ENCODE peak calls at places on chromosome 14, in eight cellular contexts. One of them, this sample, is unnamed.

GRCh38 chr14:94373708-94374107 is 14.7 kb downstream of the SERPINA1 start:
- DNase-seq in mesothelial cell of epicardium: no peak
- DNase-seq in MCF 10A: peak
- DNase-seq in GM12878: no peak
- DNase-seq in A549: peak
- DNase-seq in CD8-positive, alpha-beta T cell: no peak
- DNase-seq in fibroblast of lung: peak
- DNase-seq in HFFc6: peak
- DNase-seq in this sample: peak

GRCh38 chr14:85587152-85587697 is 57.3 kb downstream of the FLRT2 start:
- DNase-seq in CD8-positive, alpha-beta T cell: no peak
- DNase-seq in MCF 10A: peak
- DNase-seq in mesothelial cell of epicardium: no peak
- DNase-seq in HFFc6: peak
- DNase-seq in fibroblast of lung: peak
- DNase-seq in GM12878: no peak
- DNase-seq in A549: no peak
- DNase-seq in this sample: peak

GRCh38 chr14:59377991-59378720 is 87.0 kb downstream of the GPR135 start:
- DNase-seq in fibroblast of lung: no peak
- DNase-seq in mesothelial cell of epicardium: no peak
- DNase-seq in HFFc6: no peak
- DNase-seq in GM12878: no peak
- DNase-seq in A549: no peak
- DNase-seq in CD8-positive, alpha-beta T cell: no peak
- DNase-seq in MCF 10A: no peak
- DNase-seq in this sample: no peak

GRCh38 chr14:24086193-24086955 is 7.7 kb upstream of the PCK2 start:
- DNase-seq in fibroblast of lung: no peak
- DNase-seq in HFFc6: no peak
- DNase-seq in CD8-positive, alpha-beta T cell: no peak
- DNase-seq in mesothelial cell of epicardium: no peak
- DNase-seq in MCF 10A: no peak
- DNase-seq in A549: no peak
- DNase-seq in GM12878: no peak
- DNase-seq in this sample: no peak

GRCh38 chr14:84254205-84254788 is 1275.6 kb upstream of the FLRT2 start:
- DNase-seq in HFFc6: no peak
- DNase-seq in CD8-positive, alpha-beta T cell: no peak
- DNase-seq in mesothelial cell of epicardium: no peak
- DNase-seq in MCF 10A: no peak
- DNase-seq in GM12878: no peak
- DNase-seq in A549: no peak
- DNase-seq in fibroblast of lung: no peak
- DNase-seq in this sample: no peak

GRCh38 chr14:96249016-96249415 is 7.0 kb upstream of the BDKRB1 start:
- DNase-seq in CD8-positive, alpha-beta T cell: no peak
- DNase-seq in HFFc6: peak
- DNase-seq in A549: no peak
- DNase-seq in mesothelial cell of epicardium: no peak
- DNase-seq in fibroblast of lung: peak
- DNase-seq in GM12878: no peak
- DNase-seq in MCF 10A: peak
- DNase-seq in this sample: peak

GRCh38 chr14:101103321-101103901 is 199.9 kb upstream of the RTL1 start:
- DNase-seq in HFFc6: no peak
- DNase-seq in A549: no peak
- DNase-seq in CD8-positive, alpha-beta T cell: no peak
- DNase-seq in mesothelial cell of epicardium: no peak
- DNase-seq in fibroblast of lung: no peak
- DNase-seq in GM12878: no peak
- DNase-seq in MCF 10A: no peak
- DNase-seq in this sample: no peak

GRCh38 chr14:32400480-32400879 is 71.4 kb downstream of the AKAP6 start:
- DNase-seq in MCF 10A: no peak
- DNase-seq in CD8-positive, alpha-beta T cell: no peak
- DNase-seq in A549: no peak
- DNase-seq in HFFc6: peak
- DNase-seq in GM12878: no peak
- DNase-seq in fibroblast of lung: peak
- DNase-seq in mesothelial cell of epicardium: no peak
- DNase-seq in this sample: no peak

GRCh38 chr14:55760801-55761200 is 180.8 kb downstream of the KTN1 start:
- DNase-seq in HFFc6: no peak
- DNase-seq in CD8-positive, alpha-beta T cell: no peak
- DNase-seq in mesothelial cell of epicardium: no peak
- DNase-seq in MCF 10A: no peak
- DNase-seq in A549: no peak
- DNase-seq in fibroblast of lung: no peak
- DNase-seq in GM12878: no peak
- DNase-seq in this sample: no peak

GRCh38 chr14:68583527-68584275 is 209.2 kb downstream of the ZFP36L1 start:
- DNase-seq in MCF 10A: no peak
- DNase-seq in CD8-positive, alpha-beta T cell: no peak
- DNase-seq in mesothelial cell of epicardium: no peak
- DNase-seq in A549: no peak
- DNase-seq in GM12878: no peak
- DNase-seq in fibroblast of lung: no peak
- DNase-seq in HFFc6: no peak
- DNase-seq in this sample: no peak

GRCh38 chr14:55129428-55130193 is 559 bp downstream of the LGALS3 start:
- DNase-seq in HFFc6: peak
- DNase-seq in MCF 10A: peak
- DNase-seq in CD8-positive, alpha-beta T cell: peak
- DNase-seq in mesothelial cell of epicardium: peak
- DNase-seq in GM12878: no peak
- DNase-seq in fibroblast of lung: peak
- DNase-seq in A549: peak
- DNase-seq in this sample: no peak

GRCh38 chr14:96149131-96149530 is 55.5 kb upstream of the BDKRB2 start:
- DNase-seq in HFFc6: no peak
- DNase-seq in A549: no peak
- DNase-seq in mesothelial cell of epicardium: no peak
- DNase-seq in GM12878: no peak
- DNase-seq in CD8-positive, alpha-beta T cell: peak
- DNase-seq in fibroblast of lung: no peak
- DNase-seq in MCF 10A: no peak
- DNase-seq in this sample: no peak

GRCh38 chr14:22819191-22819988 is 4.2 kb upstream of the SLC7A7 start:
- DNase-seq in A549: no peak
- DNase-seq in fibroblast of lung: peak
- DNase-seq in HFFc6: peak
- DNase-seq in CD8-positive, alpha-beta T cell: no peak
- DNase-seq in MCF 10A: no peak
- DNase-seq in GM12878: no peak
- DNase-seq in mesothelial cell of epicardium: no peak
- DNase-seq in this sample: peak

GRCh38 chr14:33590891-33591630 is 359.8 kb downstream of the EGLN3 start:
- DNase-seq in HFFc6: no peak
- DNase-seq in CD8-positive, alpha-beta T cell: no peak
- DNase-seq in fibroblast of lung: peak
- DNase-seq in GM12878: no peak
- DNase-seq in MCF 10A: no peak
- DNase-seq in A549: no peak
- DNase-seq in mesothelial cell of epicardium: no peak
- DNase-seq in this sample: no peak

GRCh38 chr14:69573841-69574265 is 818 bp downstream of the CCDC177 start:
- DNase-seq in mesothelial cell of epicardium: no peak
- DNase-seq in fibroblast of lung: no peak
- DNase-seq in MCF 10A: no peak
- DNase-seq in CD8-positive, alpha-beta T cell: no peak
- DNase-seq in A549: no peak
- DNase-seq in GM12878: no peak
- DNase-seq in HFFc6: no peak
- DNase-seq in this sample: no peak

GRCh38 chr14:52272375-52272774 is 4.9 kb downstream of the PTGDR start:
- DNase-seq in HFFc6: peak
- DNase-seq in CD8-positive, alpha-beta T cell: no peak
- DNase-seq in MCF 10A: peak
- DNase-seq in GM12878: no peak
- DNase-seq in mesothelial cell of epicardium: no peak
- DNase-seq in A549: peak
- DNase-seq in fibroblast of lung: no peak
- DNase-seq in this sample: no peak

GRCh38 chr14:23352506-23353432 is at the start of gene SLC22A17:
- DNase-seq in fibroblast of lung: peak
- DNase-seq in CD8-positive, alpha-beta T cell: peak
- DNase-seq in A549: peak
- DNase-seq in GM12878: no peak
- DNase-seq in mesothelial cell of epicardium: peak
- DNase-seq in MCF 10A: no peak
- DNase-seq in HFFc6: peak
- DNase-seq in this sample: peak

GRCh38 chr14:61417141-61417540 is 95.8 kb downstream of the PRKCH start:
- DNase-seq in MCF 10A: no peak
- DNase-seq in A549: no peak
- DNase-seq in CD8-positive, alpha-beta T cell: no peak
- DNase-seq in HFFc6: no peak
- DNase-seq in fibroblast of lung: no peak
- DNase-seq in GM12878: no peak
- DNase-seq in mesothelial cell of epicardium: no peak
- DNase-seq in this sample: no peak

GRCh38 chr14:63717704-63718103 is 10.2 kb downstream of the SGPP1 start:
- DNase-seq in HFFc6: peak
- DNase-seq in fibroblast of lung: peak
- DNase-seq in mesothelial cell of epicardium: no peak
- DNase-seq in A549: no peak
- DNase-seq in MCF 10A: peak
- DNase-seq in GM12878: no peak
- DNase-seq in CD8-positive, alpha-beta T cell: no peak
- DNase-seq in this sample: no peak

GRCh38 chr14:53696217-53696965 is 260.2 kb downstream of the BMP4 start:
- DNase-seq in A549: no peak
- DNase-seq in fibroblast of lung: no peak
- DNase-seq in CD8-positive, alpha-beta T cell: no peak
- DNase-seq in MCF 10A: peak
- DNase-seq in GM12878: no peak
- DNase-seq in mesothelial cell of epicardium: no peak
- DNase-seq in HFFc6: no peak
- DNase-seq in this sample: no peak

GRCh38 chr14:34718750-34719304 is 4.4 kb upstream of the CFL2 start:
- DNase-seq in MCF 10A: no peak
- DNase-seq in CD8-positive, alpha-beta T cell: no peak
- DNase-seq in fibroblast of lung: peak
- DNase-seq in GM12878: no peak
- DNase-seq in mesothelial cell of epicardium: no peak
- DNase-seq in A549: no peak
- DNase-seq in HFFc6: peak
- DNase-seq in this sample: no peak

GRCh38 chr14:73723799-73724621 is 9.8 kb upstream of the PNMA1 start:
- DNase-seq in MCF 10A: peak
- DNase-seq in fibroblast of lung: peak
- DNase-seq in GM12878: no peak
- DNase-seq in mesothelial cell of epicardium: no peak
- DNase-seq in HFFc6: peak
- DNase-seq in A549: peak
- DNase-seq in CD8-positive, alpha-beta T cell: no peak
- DNase-seq in this sample: peak
- TF ChIP-seq CTCF in MCF 10A: peak
- TF ChIP-seq CTCF in fibroblast of lung: peak
- TF ChIP-seq CTCF in GM12878: no peak
- TF ChIP-seq CTCF in mesothelial cell of epicardium: no peak
- TF ChIP-seq CTCF in HFFc6: peak
- TF ChIP-seq CTCF in A549: peak
- TF ChIP-seq CTCF in CD8-positive, alpha-beta T cell: no peak
- TF ChIP-seq CTCF in this sample: no peak

GRCh38 chr14:47332939-47333338 is 342.5 kb downstream of the MDGA2 start:
- DNase-seq in mesothelial cell of epicardium: no peak
- DNase-seq in GM12878: no peak
- DNase-seq in HFFc6: no peak
- DNase-seq in CD8-positive, alpha-beta T cell: no peak
- DNase-seq in fibroblast of lung: no peak
- DNase-seq in MCF 10A: no peak
- DNase-seq in A549: no peak
- DNase-seq in this sample: no peak
- TF ChIP-seq CTCF in mesothelial cell of epicardium: peak
- TF ChIP-seq CTCF in GM12878: no peak
- TF ChIP-seq CTCF in HFFc6: peak
- TF ChIP-seq CTCF in CD8-positive, alpha-beta T cell: no peak
- TF ChIP-seq CTCF in fibroblast of lung: no peak
- TF ChIP-seq CTCF in MCF 10A: no peak
- TF ChIP-seq CTCF in A549: no peak
- TF ChIP-seq CTCF in this sample: no peak

GRCh38 chr14:77707355-77707723 is 484 bp downstream of the ALKBH1 start:
- DNase-seq in A549: peak
- DNase-seq in mesothelial cell of epicardium: no peak
- DNase-seq in CD8-positive, alpha-beta T cell: no peak
- DNase-seq in fibroblast of lung: peak
- DNase-seq in GM12878: no peak
- DNase-seq in MCF 10A: peak
- DNase-seq in HFFc6: peak
- DNase-seq in this sample: no peak
- TF ChIP-seq CTCF in A549: peak
- TF ChIP-seq CTCF in mesothelial cell of epicardium: no peak
- TF ChIP-seq CTCF in CD8-positive, alpha-beta T cell: no peak
- TF ChIP-seq CTCF in fibroblast of lung: peak
- TF ChIP-seq CTCF in GM12878: peak
- TF ChIP-seq CTCF in MCF 10A: peak
- TF ChIP-seq CTCF in HFFc6: peak
- TF ChIP-seq CTCF in this sample: peak

GRCh38 chr14:102508410-102508773 is 1.2 kb downstream of the ANKRD9 start:
- DNase-seq in mesothelial cell of epicardium: no peak
- DNase-seq in fibroblast of lung: no peak
- DNase-seq in HFFc6: no peak
- DNase-seq in GM12878: no peak
- DNase-seq in MCF 10A: no peak
- DNase-seq in A549: peak
- DNase-seq in CD8-positive, alpha-beta T cell: no peak
- DNase-seq in this sample: no peak

GRCh38 chr14:102506599-102506871 is 3.0 kb downstream of the ANKRD9 start:
- DNase-seq in mesothelial cell of epicardium: no peak
- DNase-seq in HFFc6: no peak
- DNase-seq in GM12878: no peak
- DNase-seq in MCF 10A: no peak
- DNase-seq in fibroblast of lung: no peak
- DNase-seq in A549: no peak
- DNase-seq in CD8-positive, alpha-beta T cell: no peak
- DNase-seq in this sample: no peak

GRCh38 chr14:102508774-102509743 is 517 bp downstream of the ANKRD9 start:
- DNase-seq in MCF 10A: no peak
- DNase-seq in GM12878: no peak
- DNase-seq in HFFc6: no peak
- DNase-seq in mesothelial cell of epicardium: no peak
- DNase-seq in fibroblast of lung: peak
- DNase-seq in CD8-positive, alpha-beta T cell: peak
- DNase-seq in A549: no peak
- DNase-seq in this sample: no peak

GRCh38 chr14:102507026-102507860 is 2.3 kb downstream of the ANKRD9 start:
- DNase-seq in MCF 10A: no peak
- DNase-seq in A549: no peak
- DNase-seq in fibroblast of lung: no peak
- DNase-seq in GM12878: no peak
- DNase-seq in HFFc6: no peak
- DNase-seq in CD8-positive, alpha-beta T cell: no peak
- DNase-seq in mesothelial cell of epicardium: no peak
- DNase-seq in this sample: no peak

DNA sequence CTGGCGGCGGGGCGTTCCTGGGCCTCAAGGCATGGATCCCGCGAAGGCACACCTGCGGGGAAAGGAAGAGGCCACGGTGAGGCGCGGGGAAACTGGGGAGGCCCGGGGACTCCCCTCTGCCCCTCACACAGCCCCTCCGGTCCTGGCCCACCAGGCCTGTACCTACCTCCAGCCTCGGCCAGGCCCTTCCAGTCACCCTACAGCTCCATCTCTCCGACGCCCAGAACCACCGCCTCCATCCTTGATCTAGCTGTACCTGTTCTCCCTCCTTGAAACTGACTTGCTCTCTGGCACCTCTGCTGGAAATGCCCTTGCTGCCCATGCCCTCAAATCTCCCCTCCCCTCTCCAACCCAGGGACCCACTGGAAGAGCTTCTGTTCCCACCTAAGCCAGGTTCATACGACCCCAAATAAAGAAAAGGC is 1.7 kb downstream of the ANKRD9 start:
- DNase-seq in CD8-positive, alpha-beta T cell: no peak
- DNase-seq in A549: no peak
- DNase-seq in GM12878: no peak
- DNase-seq in mesothelial cell of epicardium: no peak
- DNase-seq in fibroblast of lung: no peak
- DNase-seq in HFFc6: no peak
- DNase-seq in MCF 10A: no peak
- DNase-seq in this sample: no peak
- TF ChIP-seq CTCF in CD8-positive, alpha-beta T cell: no peak
- TF ChIP-seq CTCF in A549: no peak
- TF ChIP-seq CTCF in GM12878: no peak
- TF ChIP-seq CTCF in mesothelial cell of epicardium: no peak
- TF ChIP-seq CTCF in fibroblast of lung: no peak
- TF ChIP-seq CTCF in HFFc6: peak
- TF ChIP-seq CTCF in MCF 10A: peak
- TF ChIP-seq CTCF in this sample: no peak